ENCODE peak calls at places on chromosomes 3 and 15, in seven cellular contexts. One of them, this sample, is unnamed.

GRCh38 chr3:77102916-77103769 is 63.2 kb downstream of the ROBO2 start:
- DNase-seq in RWPE1: no peak
- DNase-seq in stimulated activated CD8-positive, alpha-beta memory T cell treated with anti-CD3 and anti-CD28 coated beads, Interleukin-15, amount 100 ng/mL, for 4 hours: no peak
- DNase-seq in NCI-H510A treated with DMSO at 0.1 percent for 48 hours: no peak
- DNase-seq in mucosa of gallbladder: no peak
- DNase-seq in mesendoderm: peak
- DNase-seq in HT1080: peak
- DNase-seq in this sample: no peak

GRCh38 chr3:62833538-62833937 is 41.7 kb downstream of the CADPS start:
- DNase-seq in RWPE1: peak
- DNase-seq in stimulated activated CD8-positive, alpha-beta memory T cell treated with anti-CD3 and anti-CD28 coated beads, Interleukin-15, amount 100 ng/mL, for 4 hours: no peak
- DNase-seq in NCI-H510A treated with DMSO at 0.1 percent for 48 hours: no peak
- DNase-seq in mucosa of gallbladder: no peak
- DNase-seq in mesendoderm: peak
- DNase-seq in HT1080: peak
- DNase-seq in this sample: no peak

GRCh38 chr3:42473083-42473932 is 29.1 kb upstream of the VIPR1 start:
- DNase-seq in RWPE1: no peak
- DNase-seq in stimulated activated CD8-positive, alpha-beta memory T cell treated with anti-CD3 and anti-CD28 coated beads, Interleukin-15, amount 100 ng/mL, for 4 hours: no peak
- DNase-seq in NCI-H510A treated with DMSO at 0.1 percent for 48 hours: no peak
- DNase-seq in mucosa of gallbladder: peak
- DNase-seq in mesendoderm: no peak
- DNase-seq in HT1080: peak
- DNase-seq in this sample: peak

GRCh38 chr3:66998899-66999235 is 760 bp downstream of the KBTBD8 start:
- DNase-seq in RWPE1: no peak
- DNase-seq in stimulated activated CD8-positive, alpha-beta memory T cell treated with anti-CD3 and anti-CD28 coated beads, Interleukin-15, amount 100 ng/mL, for 4 hours: no peak
- DNase-seq in NCI-H510A treated with DMSO at 0.1 percent for 48 hours: peak
- DNase-seq in mucosa of gallbladder: no peak
- DNase-seq in mesendoderm: peak
- DNase-seq in HT1080: no peak
- DNase-seq in this sample: peak

GRCh38 chr3:105527538-105527937 is 160.8 kb downstream of the ALCAM start:
- DNase-seq in RWPE1: no peak
- DNase-seq in stimulated activated CD8-positive, alpha-beta memory T cell treated with anti-CD3 and anti-CD28 coated beads, Interleukin-15, amount 100 ng/mL, for 4 hours: no peak
- DNase-seq in NCI-H510A treated with DMSO at 0.1 percent for 48 hours: peak
- DNase-seq in mucosa of gallbladder: no peak
- DNase-seq in mesendoderm: no peak
- DNase-seq in HT1080: no peak
- DNase-seq in this sample: no peak

GRCh38 chr15:29870495-29871151 is 48.4 kb upstream of the TJP1 start:
- DNase-seq in RWPE1: no peak
- DNase-seq in stimulated activated CD8-positive, alpha-beta memory T cell treated with anti-CD3 and anti-CD28 coated beads, Interleukin-15, amount 100 ng/mL, for 4 hours: no peak
- DNase-seq in NCI-H510A treated with DMSO at 0.1 percent for 48 hours: no peak
- DNase-seq in mucosa of gallbladder: no peak
- DNase-seq in mesendoderm: peak
- DNase-seq in HT1080: no peak
- DNase-seq in this sample: no peak

GRCh38 chr3:196406806-196407470 is 25.3 kb downstream of the UBXN7 start:
- DNase-seq in RWPE1: no peak
- DNase-seq in stimulated activated CD8-positive, alpha-beta memory T cell treated with anti-CD3 and anti-CD28 coated beads, Interleukin-15, amount 100 ng/mL, for 4 hours: no peak
- DNase-seq in NCI-H510A treated with DMSO at 0.1 percent for 48 hours: no peak
- DNase-seq in mucosa of gallbladder: no peak
- DNase-seq in mesendoderm: peak
- DNase-seq in HT1080: no peak
- DNase-seq in this sample: no peak

GRCh38 chr15:91555307-91555706 is 298.2 kb upstream of the SLCO3A1 start:
- DNase-seq in RWPE1: no peak
- DNase-seq in stimulated activated CD8-positive, alpha-beta memory T cell treated with anti-CD3 and anti-CD28 coated beads, Interleukin-15, amount 100 ng/mL, for 4 hours: no peak
- DNase-seq in NCI-H510A treated with DMSO at 0.1 percent for 48 hours: no peak
- DNase-seq in mucosa of gallbladder: no peak
- DNase-seq in mesendoderm: peak
- DNase-seq in HT1080: peak
- DNase-seq in this sample: peak

This sample was measured in mammary epithelial cell.